ENCODE peak calls at places on chromosomes 1 and 21, in ten cellular contexts. One of them, this sample, is unnamed.

GRCh38 chr1:180103819-180104218 is 50.9 kb upstream of the QSOX1 start:
- DNase-seq in vagina: no peak
- DNase-seq in PC-3: no peak
- DNase-seq in NT2/D1: no peak
- DNase-seq in psoas muscle: no peak
- DNase-seq in adrenal gland: no peak
- DNase-seq in heart right ventricle: no peak
- DNase-seq in neural progenitor cell: no peak
- DNase-seq in uterus: no peak
- DNase-seq in right cardiac atrium: no peak
- DNase-seq in this sample: no peak

GRCh38 chr1:197800379-197801110 is 25.3 kb upstream of the DENND1B start:
- DNase-seq in vagina: no peak
- DNase-seq in PC-3: no peak
- DNase-seq in NT2/D1: no peak
- DNase-seq in psoas muscle: no peak
- DNase-seq in adrenal gland: no peak
- DNase-seq in heart right ventricle: no peak
- DNase-seq in neural progenitor cell: no peak
- DNase-seq in uterus: no peak
- DNase-seq in right cardiac atrium: no peak
- DNase-seq in this sample: no peak

GRCh38 chr1:6909401-6909800 is 124.1 kb downstream of the CAMTA1 start:
- DNase-seq in vagina: no peak
- DNase-seq in PC-3: no peak
- DNase-seq in NT2/D1: no peak
- DNase-seq in psoas muscle: no peak
- DNase-seq in adrenal gland: no peak
- DNase-seq in heart right ventricle: no peak
- DNase-seq in neural progenitor cell: no peak
- DNase-seq in uterus: no peak
- DNase-seq in right cardiac atrium: no peak
- DNase-seq in this sample: no peak

GRCh38 chr21:22374218-22374969 is 1376.2 kb downstream of the NCAM2 start:
- DNase-seq in vagina: no peak
- DNase-seq in PC-3: no peak
- DNase-seq in NT2/D1: peak; percentile 68
- DNase-seq in psoas muscle: no peak
- DNase-seq in adrenal gland: no peak
- DNase-seq in heart right ventricle: no peak
- DNase-seq in neural progenitor cell: peak; percentile 68
- DNase-seq in uterus: no peak
- DNase-seq in right cardiac atrium: no peak
- DNase-seq in this sample: peak; percentile 75

GRCh38 chr1:82395450-82395849 is 594.7 kb downstream of the ADGRL2 start:
- DNase-seq in vagina: no peak
- DNase-seq in PC-3: no peak
- DNase-seq in NT2/D1: no peak
- DNase-seq in psoas muscle: no peak
- DNase-seq in adrenal gland: no peak
- DNase-seq in heart right ventricle: no peak
- DNase-seq in neural progenitor cell: no peak
- DNase-seq in uterus: no peak
- DNase-seq in right cardiac atrium: no peak
- DNase-seq in this sample: no peak

GRCh38 chr1:84027368-84027767 is 28.4 kb upstream of the TTLL7 start:
- DNase-seq in vagina: no peak
- DNase-seq in PC-3: no peak
- DNase-seq in NT2/D1: peak; percentile 39
- DNase-seq in psoas muscle: no peak
- DNase-seq in adrenal gland: no peak
- DNase-seq in heart right ventricle: no peak
- DNase-seq in neural progenitor cell: peak; percentile 9
- DNase-seq in uterus: no peak
- DNase-seq in right cardiac atrium: no peak
- DNase-seq in this sample: no peak

GRCh38 chr1:204599596-204599995 is 83.4 kb downstream of the MDM4 start:
- DNase-seq in vagina: no peak
- DNase-seq in PC-3: no peak
- DNase-seq in NT2/D1: no peak
- DNase-seq in psoas muscle: no peak
- DNase-seq in adrenal gland: no peak
- DNase-seq in heart right ventricle: no peak
- DNase-seq in neural progenitor cell: no peak
- DNase-seq in uterus: no peak
- DNase-seq in right cardiac atrium: no peak
- DNase-seq in this sample: no peak

GRCh38 chr21:39911792-39912191 is 44.6 kb downstream of the PCP4 start:
- DNase-seq in vagina: no peak
- DNase-seq in PC-3: no peak
- DNase-seq in NT2/D1: no peak
- DNase-seq in psoas muscle: no peak
- DNase-seq in adrenal gland: peak; percentile 2
- DNase-seq in heart right ventricle: no peak
- DNase-seq in neural progenitor cell: no peak
- DNase-seq in uterus: no peak
- DNase-seq in right cardiac atrium: no peak
- DNase-seq in this sample: no peak

GRCh38 chr1:232754930-232755329 is 50.3 kb upstream of the MAP10 start:
- DNase-seq in vagina: no peak
- DNase-seq in PC-3: no peak
- DNase-seq in NT2/D1: no peak
- DNase-seq in psoas muscle: no peak
- DNase-seq in adrenal gland: no peak
- DNase-seq in heart right ventricle: no peak
- DNase-seq in neural progenitor cell: no peak
- DNase-seq in uterus: no peak
- DNase-seq in right cardiac atrium: no peak
- DNase-seq in this sample: no peak

GRCh38 chr21:41576010-41576615 is 68.2 kb upstream of the TMPRSS2 start:
- DNase-seq in vagina: peak; percentile 13
- DNase-seq in PC-3: no peak
- DNase-seq in NT2/D1: no peak
- DNase-seq in psoas muscle: no peak
- DNase-seq in adrenal gland: no peak
- DNase-seq in heart right ventricle: no peak
- DNase-seq in neural progenitor cell: no peak
- DNase-seq in uterus: no peak
- DNase-seq in right cardiac atrium: no peak
- DNase-seq in this sample: peak; percentile 72

GRCh38 chr1:151315565-151316235 is 11.5 kb downstream of the PI4KB start:
- DNase-seq in vagina: no peak
- DNase-seq in PC-3: no peak
- DNase-seq in NT2/D1: no peak
- DNase-seq in psoas muscle: no peak
- DNase-seq in adrenal gland: no peak
- DNase-seq in heart right ventricle: no peak
- DNase-seq in neural progenitor cell: no peak
- DNase-seq in uterus: no peak
- DNase-seq in right cardiac atrium: no peak
- DNase-seq in this sample: no peak
- H3K4me1 ChIP-seq in vagina: peaks cover 65% of the 10 kb centered on the region
- H3K4me1 ChIP-seq in PC-3: peaks cover 46% of the 10 kb centered on the region
- H3K4me1 ChIP-seq in NT2/D1: peaks cover 13% of the 10 kb centered on the region
- H3K4me1 ChIP-seq in psoas muscle: peaks cover 53% of the 10 kb centered on the region
- H3K4me1 ChIP-seq in adrenal gland: peaks cover 37% of the 10 kb centered on the region
- H3K4me1 ChIP-seq in heart right ventricle: peaks cover 54% of the 10 kb centered on the region
- H3K4me1 ChIP-seq in neural progenitor cell: peaks cover 3% of the 10 kb centered on the region
- H3K4me1 ChIP-seq in uterus: peaks cover 24% of the 10 kb centered on the region
- H3K4me1 ChIP-seq in right cardiac atrium: peaks cover 28% of the 10 kb centered on the region
- H3K4me1 ChIP-seq in this sample: no peaks in the 10 kb centered on the region

DNA sequence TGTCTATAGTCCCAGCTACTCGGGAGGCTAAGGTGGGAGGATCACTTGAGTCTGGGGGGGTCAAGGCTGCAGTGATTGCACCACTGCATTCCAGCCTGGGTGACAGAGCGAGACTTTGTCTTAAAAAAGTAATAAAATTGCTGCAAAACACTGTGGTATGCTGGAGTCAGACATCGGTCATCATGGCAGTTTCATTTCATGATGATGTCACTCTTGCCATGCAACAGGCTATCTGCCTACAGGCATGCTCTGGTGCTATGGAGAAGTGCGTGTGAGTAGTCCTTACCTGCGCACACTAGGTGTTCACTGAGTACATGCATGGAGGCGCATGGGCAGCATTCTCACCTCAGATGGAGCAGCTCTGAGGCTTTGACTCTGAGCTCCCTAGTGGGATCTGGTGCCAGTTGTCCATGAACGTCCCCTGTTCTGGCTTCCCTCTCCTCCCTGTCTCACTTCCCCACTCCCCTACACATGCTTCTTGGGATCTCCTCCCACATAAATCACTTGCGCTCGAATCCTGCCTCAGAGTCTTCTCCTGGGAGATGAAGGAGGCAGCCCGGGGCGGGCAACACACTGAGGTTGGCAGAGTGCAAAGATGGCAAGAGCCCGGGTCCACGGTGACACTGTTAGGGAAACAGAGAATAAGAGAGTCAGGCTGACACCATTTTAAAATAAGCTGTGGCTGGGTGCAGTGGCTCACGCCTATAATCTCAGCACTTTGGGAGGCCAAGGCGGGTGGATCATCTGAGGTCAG is 10.4 kb upstream of the CELA3B start:
- DNase-seq in vagina: no peak
- DNase-seq in PC-3: peak; percentile 83
- DNase-seq in NT2/D1: no peak
- DNase-seq in psoas muscle: no peak
- DNase-seq in adrenal gland: no peak
- DNase-seq in heart right ventricle: no peak
- DNase-seq in neural progenitor cell: no peak
- DNase-seq in uterus: no peak
- DNase-seq in right cardiac atrium: no peak
- DNase-seq in this sample: no peak
- H3K4me1 ChIP-seq in vagina: no peaks in the 10 kb centered on the region
- H3K4me1 ChIP-seq in PC-3: peaks cover 19% of the 10 kb centered on the region
- H3K4me1 ChIP-seq in NT2/D1: peaks cover 4% of the 10 kb centered on the region
- H3K4me1 ChIP-seq in psoas muscle: no peaks in the 10 kb centered on the region
- H3K4me1 ChIP-seq in adrenal gland: no peaks in the 10 kb centered on the region
- H3K4me1 ChIP-seq in heart right ventricle: peaks cover 7% of the 10 kb centered on the region
- H3K4me1 ChIP-seq in neural progenitor cell: no peaks in the 10 kb centered on the region
- H3K4me1 ChIP-seq in uterus: peaks cover 4% of the 10 kb centered on the region
- H3K4me1 ChIP-seq in right cardiac atrium: peaks cover 1% of the 10 kb centered on the region
- H3K4me1 ChIP-seq in this sample: no peaks in the 10 kb centered on the region

GRCh38 chr1:168613689-168614655 is 37.6 kb downstream of the XCL1 start:
- DNase-seq in vagina: no peak
- DNase-seq in PC-3: no peak
- DNase-seq in NT2/D1: no peak
- DNase-seq in psoas muscle: peak; percentile 68
- DNase-seq in adrenal gland: no peak
- DNase-seq in heart right ventricle: peak; percentile 50
- DNase-seq in neural progenitor cell: peak; percentile 40
- DNase-seq in uterus: peak; percentile 76
- DNase-seq in right cardiac atrium: peak; percentile 22
- DNase-seq in this sample: peak; percentile 30

GRCh38 chr1:168613038-168613451 is 36.6 kb downstream of the XCL1 start:
- DNase-seq in vagina: no peak
- DNase-seq in PC-3: no peak
- DNase-seq in NT2/D1: no peak
- DNase-seq in psoas muscle: no peak
- DNase-seq in adrenal gland: no peak
- DNase-seq in heart right ventricle: no peak
- DNase-seq in neural progenitor cell: no peak
- DNase-seq in uterus: peak; percentile 17
- DNase-seq in right cardiac atrium: no peak
- DNase-seq in this sample: no peak

GRCh38 chr1:168609133-168609715 is 32.8 kb downstream of the XCL1 start:
- DNase-seq in vagina: no peak
- DNase-seq in PC-3: peak; percentile 34
- DNase-seq in NT2/D1: no peak
- DNase-seq in psoas muscle: peak; percentile 76
- DNase-seq in adrenal gland: peak; percentile 60
- DNase-seq in heart right ventricle: peak; percentile 27
- DNase-seq in neural progenitor cell: peak; percentile 45
- DNase-seq in uterus: peak; percentile 77
- DNase-seq in right cardiac atrium: peak; percentile 68
- DNase-seq in this sample: no peak

GRCh38 chr1:168607872-168608428 is 31.5 kb downstream of the XCL1 start:
- DNase-seq in vagina: no peak
- DNase-seq in PC-3: no peak
- DNase-seq in NT2/D1: no peak
- DNase-seq in psoas muscle: no peak
- DNase-seq in adrenal gland: no peak
- DNase-seq in heart right ventricle: no peak
- DNase-seq in neural progenitor cell: no peak
- DNase-seq in uterus: no peak
- DNase-seq in right cardiac atrium: no peak
- DNase-seq in this sample: no peak

GRCh38 chr1:168610111-168610510 is 33.7 kb downstream of the XCL1 start:
- DNase-seq in vagina: no peak
- DNase-seq in PC-3: no peak
- DNase-seq in NT2/D1: no peak
- DNase-seq in psoas muscle: no peak
- DNase-seq in adrenal gland: no peak
- DNase-seq in heart right ventricle: no peak
- DNase-seq in neural progenitor cell: peak; percentile 8
- DNase-seq in uterus: no peak
- DNase-seq in right cardiac atrium: no peak
- DNase-seq in this sample: no peak
- H3K4me1 ChIP-seq in vagina: peaks cover 27% of the 10 kb centered on the region
- H3K4me1 ChIP-seq in PC-3: peaks cover 8% of the 10 kb centered on the region
- H3K4me1 ChIP-seq in NT2/D1: peaks cover 3% of the 10 kb centered on the region
- H3K4me1 ChIP-seq in psoas muscle: peaks cover 80% of the 10 kb centered on the region
- H3K4me1 ChIP-seq in adrenal gland: no peaks in the 10 kb centered on the region
- H3K4me1 ChIP-seq in heart right ventricle: peaks cover 19% of the 10 kb centered on the region
- H3K4me1 ChIP-seq in neural progenitor cell: peaks cover 19% of the 10 kb centered on the region
- H3K4me1 ChIP-seq in uterus: peaks cover 27% of the 10 kb centered on the region
- H3K4me1 ChIP-seq in right cardiac atrium: peaks cover 3% of the 10 kb centered on the region
- H3K4me1 ChIP-seq in this sample: peaks cover 2% of the 10 kb centered on the region

DNA sequence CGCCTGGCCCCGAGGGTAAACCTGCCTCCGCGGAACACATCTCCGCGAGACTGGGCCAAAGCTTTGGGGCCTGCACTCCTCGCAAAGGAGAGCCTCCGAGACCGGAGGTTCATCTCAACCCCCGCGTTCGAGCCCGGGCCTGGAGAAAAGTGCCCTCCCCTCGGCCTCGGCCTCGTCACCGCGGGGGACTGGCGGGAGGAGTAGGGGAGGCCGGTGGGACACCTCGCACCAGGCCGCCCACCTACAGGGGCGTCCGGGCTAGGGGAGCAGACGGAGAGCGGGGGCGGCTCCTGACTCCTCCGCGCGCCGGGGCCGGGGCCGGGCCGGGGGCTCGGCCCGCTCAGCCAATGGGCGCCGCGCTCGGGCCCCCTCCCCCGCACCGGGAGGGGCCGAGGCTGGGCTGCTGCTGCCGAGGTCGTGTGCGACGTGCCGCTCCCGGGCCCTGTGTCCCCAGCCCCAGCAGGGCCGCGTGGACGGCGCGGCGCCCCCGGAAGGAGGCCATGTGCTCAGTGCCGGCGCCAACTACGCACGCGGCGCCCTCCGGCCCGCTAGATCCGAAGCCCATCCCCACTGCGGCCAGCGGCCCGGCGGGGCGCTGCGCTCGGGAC is 684 bp downstream of the SLC2A1 start:
- DNase-seq in vagina: no peak
- DNase-seq in PC-3: peak; percentile 68
- DNase-seq in NT2/D1: no peak
- DNase-seq in psoas muscle: peak; percentile 44
- DNase-seq in adrenal gland: peak; percentile 58
- DNase-seq in heart right ventricle: peak; percentile 65
- DNase-seq in neural progenitor cell: peak; percentile 84
- DNase-seq in uterus: peak; percentile 45
- DNase-seq in right cardiac atrium: peak; percentile 56
- DNase-seq in this sample: no peak
- H3K4me1 ChIP-seq in vagina: peaks cover 52% of the 10 kb centered on the region
- H3K4me1 ChIP-seq in PC-3: peaks cover 69% of the 10 kb centered on the region
- H3K4me1 ChIP-seq in NT2/D1: peaks cover 45% of the 10 kb centered on the region
- H3K4me1 ChIP-seq in psoas muscle: peaks cover 7% of the 10 kb centered on the region
- H3K4me1 ChIP-seq in adrenal gland: no peaks in the 10 kb centered on the region
- H3K4me1 ChIP-seq in heart right ventricle: peaks cover 21% of the 10 kb centered on the region
- H3K4me1 ChIP-seq in neural progenitor cell: peaks cover 60% of the 10 kb centered on the region
- H3K4me1 ChIP-seq in uterus: no peaks in the 10 kb centered on the region
- H3K4me1 ChIP-seq in right cardiac atrium: peaks cover 5% of the 10 kb centered on the region
- H3K4me1 ChIP-seq in this sample: no peaks in the 10 kb centered on the region

This sample was measured in small intestine.